ENCODE peak calls at places on chromosomes 11 and 22, in nine cellular contexts. F, K, Y, M, B, Z, H, R and L are unnamed samples.

GRCh38 chr22:35609761-35610160 is 7.4 kb downstream of the MB start:
- DNase-seq in B (no peak), H (no peak), F (no peak), Y (no peak), Z (no peak), K (no peak), M (no peak), R (no peak), L (no peak)

GRCh38 chr11:12494699-12495098 is 117.3 kb downstream of the PARVA start:
- DNase-seq in F (no peak), B (no peak), Y (no peak), H (no peak), M (no peak), R (no peak), K (no peak), Z (no peak), L (no peak)

GRCh38 chr11:45042560-45042959 is 91.9 kb upstream of the TP53I11 start:
- DNase-seq in H (no peak), F (no peak), B (no peak), K (no peak), Z (no peak), M (no peak), R (no peak), Y (no peak), L (no peak)

GRCh38 chr11:66856496-66857233 is at the start of gene LRFN4:
- DNase-seq in Z (no peak), M (no peak), R (no peak), H (peak; percentile 78), F (peak; percentile 61), K (no peak), B (no peak), Y (no peak), L (no peak)

GRCh38 chr11:15830730-15831443 is 525.5 kb downstream of the SOX6 start:
- DNase-seq in Y (no peak), F (no peak), Z (peak; percentile 60), H (no peak), K (no peak), B (no peak), M (no peak), R (peak; percentile 43), L (no peak)

GRCh38 chr11:68206211-68206610 is 6.9 kb downstream of the KMT5B start:
- DNase-seq in Y (peak; percentile 54), K (no peak), B (peak; percentile 46), Z (no peak), R (peak; percentile 70), F (no peak), M (peak; percentile 74), H (peak; percentile 88), L (no peak)

GRCh38 chr11:74487875-74488274 is 5.6 kb downstream of the LIPT2 start:
- DNase-seq in Y (no peak), Z (no peak), B (no peak), K (no peak), H (peak; percentile 55), F (no peak), M (peak; percentile 54), R (no peak), L (no peak)

GRCh38 chr11:86182976-86183584 is 61.5 kb upstream of the EED start:
- DNase-seq in H (no peak), B (no peak), F (peak; percentile 74), Z (no peak), Y (peak; percentile 44), K (no peak), M (no peak), R (no peak), L (no peak)

GRCh38 chr11:34269031-34269430 is 88.8 kb downstream of the ABTB2 start:
- DNase-seq in Y (peak; percentile 25), Z (no peak), K (no peak), M (no peak), F (no peak), B (no peak), R (no peak), H (no peak), L (no peak)

GRCh38 chr11:62241095-62241494 is 944 bp upstream of the SCGB1D2 start:
- DNase-seq in B (no peak), H (no peak), Z (no peak), F (no peak), Y (no peak), K (no peak), M (no peak), R (no peak), L (no peak)

GRCh38 chr11:72641900-72642814 is 32.1 kb downstream of the PDE2A start:
- DNase-seq in M (no peak), R (peak; percentile 33), Z (no peak), B (peak; percentile 15), Y (no peak), K (no peak), F (peak; percentile 39), H (peak; percentile 56), L (no peak)

GRCh38 chr22:19605508-19606331 is 81.5 kb upstream of the CLDN5 start:
- DNase-seq in K (no peak), Y (no peak), B (peak; percentile 88), H (no peak), R (no peak), M (no peak), Z (no peak), F (no peak), L (no peak)

GRCh38 chr11:103794262-103794661 is 242.2 kb upstream of the DDI1 start:
- DNase-seq in B (no peak), F (no peak), R (no peak), Z (no peak), Y (no peak), M (no peak), K (no peak), H (no peak), L (no peak)

GRCh38 chr11:126655807-126656128 is 300.3 kb downstream of the ST3GAL4 start:
- DNase-seq in K (no peak), B (peak; percentile 17), Z (no peak), M (no peak), R (no peak), Y (no peak), H (no peak), F (no peak), L (no peak)

GRCh38 chr11:23897453-23898289 is 599.2 kb upstream of the LUZP2 start:
- DNase-seq in K (no peak), F (no peak), Y (no peak), H (no peak), B (no peak), Z (no peak), R (no peak), M (no peak), L (no peak)

GRCh38 chr11:72561856-72562255 is 112.4 kb downstream of the PDE2A start:
- DNase-seq in B (no peak), H (no peak), M (no peak), F (no peak), Z (peak; percentile 70), Y (no peak), K (peak; percentile 50), R (no peak), L (peak; percentile 91)

GRCh38 chr11:118916842-118917388 is 8.8 kb downstream of the BCL9L start:
- DNase-seq in M (peak; percentile 54), H (peak; percentile 79), Y (no peak), R (no peak), B (peak; percentile 75), K (no peak), Z (no peak), F (no peak), L (no peak)

GRCh38 chr11:120375076-120375475 is 38.9 kb downstream of the ARHGEF12 start:
- DNase-seq in R (peak; percentile 20), Y (no peak), B (no peak), M (no peak), K (no peak), F (no peak), Z (no peak), H (no peak), L (no peak)

DNA sequence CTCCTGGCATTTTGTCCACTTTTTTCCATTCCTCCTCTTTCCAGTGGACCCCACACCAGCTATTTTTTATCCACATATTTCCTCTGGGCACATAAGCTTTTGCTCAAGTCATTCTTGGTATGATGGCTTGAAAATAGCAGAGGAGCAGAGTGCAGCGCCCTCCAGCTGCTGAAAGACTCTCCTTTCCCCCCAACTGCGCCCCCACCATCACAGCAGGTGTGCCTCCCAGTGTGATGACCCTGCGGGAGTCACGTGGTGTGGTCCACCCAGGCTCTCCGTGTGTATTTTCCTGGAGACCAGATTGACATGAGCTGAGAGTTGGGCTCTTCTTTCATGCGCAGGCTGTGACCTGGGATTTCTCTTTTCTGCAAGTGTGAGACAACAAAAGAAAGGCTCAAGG is 1241.6 kb downstream of the TBC1D22A start:
- DNase-seq in K (no peak), B (no peak), R (no peak), F (no peak), H (no peak), Z (no peak), M (no peak), Y (no peak), L (no peak)
- H3K4me3 ChIP-seq in K (no peak overlapping the region), B (no peak overlapping the region), R (no peak overlapping the region), F (no peak overlapping the region), H (no peak overlapping the region), Z (no peak overlapping the region), M (no peak overlapping the region), Y (no peak overlapping the region), L (no peak overlapping the region)

GRCh38 chr11:1541474-1542204 is 30.4 kb downstream of the DUSP8 start:
- DNase-seq in K (no peak), F (no peak), R (no peak), Z (no peak), H (no peak), Y (no peak), B (no peak), M (peak; percentile 45), L (no peak)
- H3K27ac ChIP-seq in K (no peak overlapping the region), F (no peak overlapping the region), R (no peak overlapping the region), Z (no peak overlapping the region), H (no peak overlapping the region), Y (no peak overlapping the region), B (no peak overlapping the region), M (no peak overlapping the region), L (no peak overlapping the region)

DNA sequence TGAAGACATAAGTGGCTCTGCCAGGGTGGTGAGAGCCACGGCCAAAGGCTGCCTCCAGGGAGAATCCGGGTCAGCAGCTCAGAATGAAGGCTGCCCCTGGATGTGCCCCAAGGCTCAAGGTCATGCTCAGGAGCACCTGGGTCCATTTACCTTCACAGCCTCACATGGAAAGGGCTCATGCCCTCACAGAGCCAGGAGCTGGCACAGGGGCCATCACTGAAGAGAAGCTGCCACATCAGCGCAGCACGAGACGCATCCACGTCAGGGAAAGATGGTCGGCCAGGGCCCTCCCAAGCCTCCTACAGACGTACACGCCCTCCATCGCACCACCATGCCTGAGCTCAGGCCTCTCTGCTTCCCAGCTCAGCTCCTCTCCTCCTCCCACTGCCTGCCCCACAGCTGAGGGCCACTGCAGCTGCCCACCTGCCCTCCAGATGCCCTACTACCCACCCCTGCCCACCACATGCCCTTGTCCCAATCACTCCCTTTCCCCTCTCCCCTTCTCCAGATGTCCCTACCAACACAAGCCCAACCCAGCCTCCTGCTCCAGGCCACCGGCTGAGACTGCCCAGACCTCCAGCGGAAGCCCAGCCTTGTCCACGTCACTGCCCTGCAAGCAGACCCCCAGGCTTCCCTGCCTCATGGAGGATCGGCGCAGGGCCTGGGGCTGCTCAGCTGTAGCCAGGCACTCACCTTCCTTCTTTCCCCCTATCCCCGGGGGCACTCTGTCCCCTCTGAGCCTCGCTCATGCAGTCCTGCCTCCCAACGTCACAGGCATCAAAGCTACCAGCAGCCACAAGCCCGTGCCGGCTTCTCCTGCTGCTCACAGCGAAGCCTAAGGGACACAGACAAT is 144.1 kb downstream of the SHANK2 start:
- DNase-seq in H (no peak), B (no peak), Y (no peak), Z (no peak), R (no peak), M (no peak), K (no peak), F (no peak), L (no peak)
- TF ChIP-seq POLR2AphosphoS5 in H (no peak), B (no peak), Y (no peak), Z (no peak), R (no peak), M (no peak), K (no peak), F (no peak), L (no peak)

GRCh38 chr22:45239378-45240136 is 1.1 kb downstream of the KIAA0930 start:
- DNase-seq in R (no peak), F (no peak), Z (no peak), H (no peak), B (no peak), K (no peak), M (no peak), Y (peak; percentile 73), L (no peak)
- H3K4me3 ChIP-seq in R (no peak overlapping the region), F (peak overlapping the region; percentile 73), Z (peak overlapping the region; percentile 72), H (peak overlapping the region; percentile 89), B (peak overlapping the region; percentile 57), K (peak overlapping the region; percentile 82), M (peak overlapping the region; percentile 65), Y (peak overlapping the region; percentile 95), L (peak overlapping the region; percentile 73)